ENCODE peak calls at places on chromosomes 7 and 10, in five cellular contexts. J is fibroblast of the aortic adventitia; C is colonic mucosa; T is CD8-positive, alpha-beta T cell; F is body of pancreas. K is an unnamed sample.

GRCh38 chr10:78215645-78216044 is 182.0 kb downstream of the RPS24 start:
- DNase-seq in C (peak), J (peak), F (peak), T (no peak), K (peak)

GRCh38 chr7:102874166-102874829 is 38.5 kb upstream of the LRRC17 start:
- DNase-seq in F (peak), J (peak), T (no peak), C (no peak), K (peak)

GRCh38 chr7:5773661-5774086 is 7.8 kb downstream of the RNF216 start:
- DNase-seq in C (no peak), T (peak), J (peak), F (peak), K (peak)

GRCh38 chr10:7767209-7767608 is 20.6 kb downstream of the KIN start:
- DNase-seq in T (no peak), C (no peak), J (peak), F (no peak), K (peak)

GRCh38 chr10:17644485-17644964 is 574 bp downstream of the STAM start:
- DNase-seq in F (peak), T (no peak), C (no peak), J (peak), K (no peak)

GRCh38 chr10:97399843-97400545 is 1.1 kb downstream of the RRP12 start:
- DNase-seq in F (peak), T (no peak), C (peak), J (peak), K (peak)

GRCh38 chr10:13891542-13892431 is 305.0 kb downstream of the PRPF18 start:
- DNase-seq in F (no peak), T (no peak), C (no peak), J (no peak), K (no peak)

GRCh38 chr7:47301657-47302295 is 280.1 kb downstream of the TNS3 start:
- DNase-seq in F (no peak), J (no peak), C (peak), T (no peak), K (no peak)

GRCh38 chr10:129570185-129570584 is 103.1 kb downstream of the MGMT start:
- DNase-seq in F (no peak), T (no peak), C (no peak), J (no peak), K (no peak)

GRCh38 chr7:158705234-158705890 is 758 bp upstream of the NCAPG2 start:
- DNase-seq in J (peak), T (no peak), F (no peak), C (no peak), K (peak)

GRCh38 chr7:94314526-94314925 is 80.2 kb upstream of the COL1A2 start:
- DNase-seq in T (no peak), C (no peak), J (no peak), F (no peak), K (no peak)

GRCh38 chr10:120314426-120314825 is 142.6 kb upstream of the PLPP4 start:
- DNase-seq in F (no peak), C (no peak), J (no peak), T (no peak), K (no peak)

GRCh38 chr10:114437456-114438292 is 33.4 kb upstream of the AFAP1L2 start:
- DNase-seq in T (no peak), C (no peak), J (peak), F (no peak), K (peak)
- TF ChIP-seq CTCF in T (no peak), C (peak), J (peak), F (peak), K (peak)

GRCh38 chr10:130864951-130865350 is 446.6 kb downstream of the TCERG1L start:
- DNase-seq in T (no peak), C (no peak), J (no peak), F (no peak), K (no peak)
- H3K4me3 ChIP-seq in T (no peak), C (no peak), J (no peak), F (no peak), K (no peak)

GRCh38 chr7:120856198-120856597 is 1.7 kb downstream of the TSPAN12 start:
- DNase-seq in J (no peak), C (no peak), T (no peak), F (no peak), K (peak)

GRCh38 chr7:120858299-120858636 is 324 bp upstream of the TSPAN12 start:
- DNase-seq in J (peak), T (no peak), C (no peak), F (no peak), K (no peak)

GRCh38 chr7:120856621-120857352 is 1.2 kb downstream of the TSPAN12 start:
- DNase-seq in J (no peak), T (no peak), F (peak), C (peak), K (no peak)

GRCh38 chr7:120860151-120860550 is 2.2 kb upstream of the TSPAN12 start:
- DNase-seq in T (no peak), J (no peak), F (no peak), C (no peak), K (no peak)

DNA sequence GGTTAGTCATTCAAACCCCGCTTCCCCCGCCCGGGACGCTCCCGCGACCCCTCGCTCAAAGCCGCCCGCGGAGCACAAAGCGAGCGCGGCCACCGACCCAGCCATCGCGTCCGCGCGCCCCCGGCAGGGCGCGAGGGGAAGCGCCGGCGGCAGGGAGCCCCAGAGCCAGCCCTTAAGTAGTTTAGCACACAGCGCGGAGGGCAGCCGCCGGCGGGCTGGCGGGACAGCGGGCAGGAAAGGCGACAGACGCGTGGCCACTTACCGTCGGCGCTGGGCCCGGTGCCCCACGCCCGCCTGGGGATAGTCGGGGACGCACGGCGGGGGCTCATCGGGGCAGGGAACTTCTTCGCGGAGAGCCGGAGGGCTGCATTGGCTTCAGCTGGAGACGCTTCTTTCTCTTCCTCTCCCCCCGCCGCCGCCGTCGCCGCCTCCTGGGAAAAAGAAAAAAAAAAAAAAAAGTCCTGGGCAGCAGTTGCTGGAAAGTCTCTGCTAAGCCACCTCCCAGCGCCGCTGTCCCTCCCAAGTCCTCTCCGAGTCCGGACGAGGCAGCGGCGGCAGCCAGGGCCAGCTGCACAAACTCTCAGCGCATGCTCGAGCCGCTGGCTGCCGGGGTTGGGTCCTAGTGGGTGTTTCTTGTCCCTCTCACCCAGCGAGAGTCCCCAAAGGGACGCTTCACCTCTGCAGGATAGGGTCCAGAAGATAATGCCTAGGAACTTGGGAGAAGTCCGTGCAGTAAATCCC is at the start of gene TSPAN12:
- DNase-seq in T (peak), J (peak), F (peak), C (peak), K (peak)
- TF ChIP-seq CTCF in T (peak), J (peak), F (peak), C (peak), K (peak)

GRCh38 chr7:95490366-95490765 is 4.6 kb downstream of the ASB4 start:
- DNase-seq in F (no peak), C (no peak), T (no peak), J (no peak), K (no peak)

GRCh38 chr7:95491201-95491600 is 5.5 kb downstream of the ASB4 start:
- DNase-seq in T (no peak), C (no peak), F (no peak), J (no peak), K (no peak)

GRCh38 chr7:95481768-95482167 is 4.0 kb upstream of the ASB4 start:
- DNase-seq in C (no peak), J (no peak), F (no peak), T (no peak), K (no peak)

GRCh38 chr7:95482398-95482797 is 3.3 kb upstream of the ASB4 start:
- DNase-seq in T (no peak), J (no peak), C (no peak), F (no peak), K (no peak)

DNA sequence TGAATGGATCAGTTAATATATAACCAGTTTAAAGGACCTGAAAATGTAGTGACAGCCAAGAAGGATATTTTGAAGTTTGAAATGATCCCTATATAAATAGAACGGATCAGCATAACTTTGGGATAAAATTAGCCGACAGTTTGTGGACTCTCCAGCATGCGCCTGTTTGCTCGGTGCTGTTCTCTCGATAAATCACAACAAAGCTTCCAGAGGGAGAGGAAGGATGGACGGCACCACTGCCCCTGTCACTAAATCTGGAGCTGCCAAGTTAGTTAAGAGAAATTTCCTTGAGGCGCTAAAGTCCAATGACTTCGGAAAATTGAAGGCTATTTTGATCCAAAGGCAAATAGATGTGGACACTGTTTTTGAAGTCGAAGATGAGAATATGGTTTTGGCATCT is at the start of gene ASB4:
- DNase-seq in J (no peak), T (no peak), F (no peak), C (no peak), K (no peak)
- H3K4me3 ChIP-seq in J (no peak), T (no peak), F (no peak), C (no peak), K (no peak)

GRCh38 chr7:44325811-44326241 is 432 bp upstream of the CAMK2B start:
- DNase-seq in T (no peak), J (no peak), C (no peak), F (no peak), K (no peak)
- TF ChIP-seq CTCF in T (no peak), J (no peak), C (no peak), F (no peak), K (no peak)

GRCh38 chr10:60162631-60163030 is 227.0 kb downstream of the ANK3 start:
- DNase-seq in F (no peak), T (no peak), J (no peak), C (no peak), K (no peak)
- H3K4me3 ChIP-seq in F (no peak), T (no peak), J (no peak), C (no peak), K (no peak)

K was measured in foreskin fibroblast.